ENCODE peak calls at places on chromosomes 3 and 15, in seven cellular contexts. W is kidney; B is CD8-positive, alpha-beta T cell; U is SK-N-SH; D is uterus; Z is hepatocyte; I is fibroblast of lung. H is an unnamed sample. For H3K4me1, the result is how much of the 10 kb centered on the place peaks cover.

GRCh38 chr3:132773071-132773619 is 50.9 kb upstream of the NPHP3 start:
- DNase-seq in W (no peak), B (no peak), U (no peak), D (no peak), Z (no peak), I (peak), H (no peak)

GRCh38 chr3:113668015-113668414 is 28.4 kb downstream of the USF3 start:
- DNase-seq in W (no peak), B (no peak), U (no peak), D (no peak), Z (no peak), I (peak), H (no peak)

GRCh38 chr3:23938657-23939056 is 6.4 kb upstream of the NR1D2 start:
- DNase-seq in W (no peak), B (no peak), U (peak), D (no peak), Z (no peak), I (no peak), H (no peak)

GRCh38 chr3:55647086-55647485 is 160.0 kb upstream of the WNT5A start:
- DNase-seq in W (no peak), B (no peak), U (no peak), D (no peak), Z (no peak), I (no peak), H (no peak)

GRCh38 chr3:51501833-51502561 is 2.2 kb upstream of the DCAF1 start:
- DNase-seq in W (peak), B (peak), U (peak), D (peak), Z (peak), I (peak), H (peak)

GRCh38 chr3:45832691-45833090 is 9.2 kb downstream of the LZTFL1 start:
- DNase-seq in W (no peak), B (no peak), U (peak), D (no peak), Z (peak), I (no peak), H (no peak)

GRCh38 chr3:13795816-13796215 is 84.1 kb downstream of the WNT7A start:
- DNase-seq in W (no peak), B (no peak), U (no peak), D (no peak), Z (no peak), I (no peak), H (no peak)

GRCh38 chr3:24220859-24221657 is 273.6 kb downstream of the THRB start:
- DNase-seq in W (no peak), B (no peak), U (no peak), D (peak), Z (peak), I (peak), H (no peak)

GRCh38 chr3:55571913-55572312 is 84.8 kb upstream of the WNT5A start:
- DNase-seq in W (peak), B (no peak), U (no peak), D (no peak), Z (peak), I (peak), H (peak)

GRCh38 chr15:48721061-48721810 is 75.7 kb upstream of the FBN1 start:
- DNase-seq in W (no peak), B (no peak), U (no peak), D (no peak), Z (no peak), I (peak), H (no peak)

GRCh38 chr3:121942116-121942786 is 48.0 kb downstream of the SLC15A2 start:
- DNase-seq in W (no peak), B (no peak), U (no peak), D (no peak), Z (no peak), I (no peak), H (no peak)

GRCh38 chr15:56844892-56845291 is 73.6 kb upstream of the TCF12 start:
- DNase-seq in W (no peak), B (no peak), U (no peak), D (no peak), Z (no peak), I (no peak), H (no peak)

GRCh38 chr3:14472471-14473351 is 67.4 kb downstream of the GRIP2 start:
- DNase-seq in W (peak), B (no peak), U (no peak), D (peak), Z (peak), I (peak), H (no peak)

GRCh38 chr3:155026999-155027591 is 53.0 kb upstream of the MME start:
- DNase-seq in W (no peak), B (no peak), U (no peak), D (no peak), Z (no peak), I (peak), H (no peak)

GRCh38 chr15:59232476-59232875 is 25.8 kb downstream of the LDHAL6B start:
- DNase-seq in W (no peak), B (no peak), U (no peak), D (no peak), Z (no peak), I (peak), H (no peak)

GRCh38 chr3:53293867-53294266 is 38.0 kb upstream of the TKT start:
- DNase-seq in W (no peak), B (no peak), U (no peak), D (no peak), Z (no peak), I (no peak), H (no peak)

GRCh38 chr15:31265871-31266711 is 60.5 kb upstream of the KLF13 start:
- DNase-seq in W (peak), B (peak), U (peak), D (peak), Z (no peak), I (no peak), H (no peak)

GRCh38 chr15:57597431-57597830 is 5.7 kb downstream of the MYZAP start:
- DNase-seq in W (no peak), B (no peak), U (no peak), D (no peak), Z (no peak), I (no peak), H (no peak)

GRCh38 chr3:45884368-45885201 is 1.8 kb upstream of the CCR9 start:
- DNase-seq in W (no peak), B (no peak), U (no peak), D (no peak), Z (no peak), I (no peak), H (no peak)

GRCh38 chr15:68347392-68347791 is 69.8 kb downstream of the FEM1B start:
- DNase-seq in W (no peak), B (no peak), U (no peak), D (no peak), Z (peak), I (peak), H (no peak)

GRCh38 chr3:196641278-196642058 is 2.0 kb downstream of the NRROS start:
- DNase-seq in W (peak), B (no peak), U (no peak), D (no peak), Z (no peak), I (no peak), H (no peak)

GRCh38 chr3:26921054-26921453 is 298.5 kb downstream of the LRRC3B start:
- DNase-seq in W (no peak), B (no peak), U (no peak), D (no peak), Z (no peak), I (no peak), H (no peak)

GRCh38 chr15:38189651-38190280 is 62.9 kb upstream of the SPRED1 start:
- DNase-seq in W (no peak), B (no peak), U (no peak), D (no peak), Z (no peak), I (peak), H (no peak)

GRCh38 chr3:72154391-72155300 is 369.7 kb upstream of the PROK2 start:
- DNase-seq in W (no peak), B (no peak), U (no peak), D (peak), Z (peak), I (peak), H (no peak)

GRCh38 chr3:126025116-126025729 is 56.2 kb downstream of the ROPN1B start:
- DNase-seq in W (no peak), B (peak), U (no peak), D (no peak), Z (no peak), I (no peak), H (no peak)

GRCh38 chr3:122247825-122248185 is 64.3 kb downstream of the CASR start:
- DNase-seq in W (peak), B (no peak), U (no peak), D (no peak), Z (no peak), I (peak), H (no peak)

DNA sequence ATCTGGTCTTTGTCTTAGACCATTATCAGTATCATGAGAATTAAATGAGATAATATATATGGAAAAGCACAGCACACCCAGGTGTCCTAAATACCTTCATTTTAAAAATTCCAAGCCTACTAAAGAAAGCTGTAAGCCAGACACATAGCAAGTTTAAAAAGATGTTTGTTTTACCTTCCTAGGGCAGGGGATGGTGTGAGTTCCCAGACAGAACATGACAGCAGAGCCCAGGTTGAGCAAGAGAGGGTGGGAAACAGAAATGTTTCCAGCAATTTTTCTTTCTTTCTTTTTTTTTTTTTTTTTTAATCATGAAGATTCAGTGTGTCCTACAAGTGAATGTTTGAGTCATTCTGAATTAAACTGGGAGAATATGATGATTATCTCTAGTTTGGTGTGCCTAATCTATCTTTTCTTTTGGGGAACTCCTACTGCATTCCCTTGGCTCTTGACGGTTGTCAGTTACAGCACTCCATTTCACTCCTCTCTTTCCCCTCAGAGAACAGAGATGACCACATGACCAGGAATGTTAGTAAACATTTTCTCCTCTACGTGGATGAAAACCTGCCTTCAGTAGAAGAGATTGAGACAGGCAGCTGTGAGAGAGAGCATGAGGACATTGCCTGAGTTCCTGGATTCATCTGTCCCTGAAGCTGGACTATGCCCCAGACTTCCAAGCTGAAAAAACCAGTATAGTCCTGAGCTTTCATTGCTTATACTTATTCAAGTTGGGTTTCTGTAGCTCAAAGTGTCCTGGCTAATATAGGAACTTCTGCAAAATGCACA is 54.5 kb upstream of the ARL14 start:
- DNase-seq in W (no peak), B (no peak), U (no peak), D (no peak), Z (peak), I (peak), H (no peak)
- TF ChIP-seq CTCF in W (no peak), B (no peak), U (no peak), D (no peak), Z (no peak), I (no peak), H (no peak)

GRCh38 chr3:149534671-149535394 is 60.3 kb downstream of the TM4SF4 start:
- DNase-seq in W (no peak), B (no peak), U (no peak), D (no peak), Z (no peak), I (peak), H (no peak)
- H3K4me1 ChIP-seq in W (under half), B (under half), U (under half), D (under half), Z (under half), I (under half), H (under half)

GRCh38 chr3:177195941-177196472 is 1.3 kb downstream of the TBL1XR1 start:
- DNase-seq in W (no peak), B (no peak), U (no peak), D (no peak), Z (no peak), I (no peak), H (peak)

GRCh38 chr3:177196473-177197040 is 725 bp downstream of the TBL1XR1 start:
- DNase-seq in W (no peak), B (peak), U (peak), D (peak), Z (peak), I (peak), H (peak)

GRCh38 chr3:177195242-177195940 is 1.9 kb downstream of the TBL1XR1 start:
- DNase-seq in W (no peak), B (no peak), U (peak), D (peak), Z (peak), I (peak), H (no peak)

GRCh38 chr3:177193706-177194268 is 3.5 kb downstream of the TBL1XR1 start:
- DNase-seq in W (no peak), B (no peak), U (no peak), D (no peak), Z (no peak), I (no peak), H (no peak)

DNA sequence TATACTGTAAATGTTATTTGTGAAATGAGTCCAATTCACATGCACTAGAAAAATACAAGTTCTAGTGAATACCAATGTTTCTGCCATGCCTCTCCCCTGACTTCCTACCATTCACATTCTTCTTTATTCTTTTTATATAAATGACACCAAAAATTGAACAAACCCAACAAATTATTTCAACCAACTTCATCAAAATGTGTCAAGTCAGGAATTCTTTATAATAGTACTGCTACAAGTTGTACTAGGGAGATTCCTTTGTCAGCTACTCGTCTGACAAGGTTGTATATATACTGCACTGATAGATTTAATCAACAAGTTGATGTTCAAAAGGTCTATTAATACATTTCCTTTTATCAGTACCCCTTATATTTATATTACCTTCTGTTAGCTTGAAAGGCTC is 3.0 kb downstream of the TBL1XR1 start:
- DNase-seq in W (no peak), B (no peak), U (no peak), D (no peak), Z (no peak), I (no peak), H (no peak)
- H3K4me3 ChIP-seq in W (peak), B (peak), U (no peak), D (no peak), Z (peak), I (peak), H (no peak)

GRCh38 chr3:190281308-190282051 is 40.8 kb downstream of the CLDN1 start:
- DNase-seq in W (no peak), B (no peak), U (no peak), D (no peak), Z (no peak), I (no peak), H (peak)

DNA sequence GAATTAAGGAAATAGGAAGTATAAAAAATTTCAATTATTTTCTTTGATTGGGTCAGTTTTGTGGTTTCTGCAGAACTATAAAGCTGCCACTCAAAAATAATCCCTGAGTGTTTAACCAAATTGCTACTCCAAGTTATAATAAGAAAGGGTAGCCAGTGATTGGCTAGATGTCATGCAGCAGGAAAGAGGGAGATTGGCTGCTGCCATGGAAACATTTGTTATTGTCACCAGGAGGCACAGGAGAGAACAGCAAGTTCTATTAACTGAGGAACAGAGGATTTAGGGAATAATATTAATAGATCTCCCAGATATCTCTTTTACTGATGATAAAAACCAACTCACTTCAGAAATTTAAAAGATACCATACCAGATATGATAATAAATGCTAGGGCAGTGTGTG is 42.6 kb downstream of the CLDN1 start:
- DNase-seq in W (no peak), B (no peak), U (no peak), D (no peak), Z (no peak), I (no peak), H (no peak)
- TF ChIP-seq CTCF in W (no peak), B (no peak), U (no peak), D (no peak), Z (no peak), I (no peak), H (no peak)

GRCh38 chr3:164377466-164377865 is 700.8 kb downstream of the SI start:
- DNase-seq in W (no peak), B (no peak), U (no peak), D (no peak), Z (no peak), I (peak), H (no peak)

GRCh38 chr3:164375538-164375937 is 702.8 kb downstream of the SI start:
- DNase-seq in W (no peak), B (no peak), U (no peak), D (no peak), Z (no peak), I (no peak), H (no peak)

GRCh38 chr3:164370970-164371369 is 707.3 kb downstream of the SI start:
- DNase-seq in W (no peak), B (no peak), U (no peak), D (no peak), Z (no peak), I (no peak), H (no peak)

GRCh38 chr3:164380156-164380555 is 698.1 kb downstream of the SI start:
- DNase-seq in W (no peak), B (no peak), U (no peak), D (no peak), Z (no peak), I (no peak), H (no peak)

GRCh38 chr3:164375995-164376394 is 702.3 kb downstream of the SI start:
- DNase-seq in W (no peak), B (no peak), U (no peak), D (no peak), Z (no peak), I (no peak), H (no peak)
- H3K4me1 ChIP-seq in W (under half), B (under half), U (under half), D (under half), Z (under half), I (under half), H (under half)

DNA sequence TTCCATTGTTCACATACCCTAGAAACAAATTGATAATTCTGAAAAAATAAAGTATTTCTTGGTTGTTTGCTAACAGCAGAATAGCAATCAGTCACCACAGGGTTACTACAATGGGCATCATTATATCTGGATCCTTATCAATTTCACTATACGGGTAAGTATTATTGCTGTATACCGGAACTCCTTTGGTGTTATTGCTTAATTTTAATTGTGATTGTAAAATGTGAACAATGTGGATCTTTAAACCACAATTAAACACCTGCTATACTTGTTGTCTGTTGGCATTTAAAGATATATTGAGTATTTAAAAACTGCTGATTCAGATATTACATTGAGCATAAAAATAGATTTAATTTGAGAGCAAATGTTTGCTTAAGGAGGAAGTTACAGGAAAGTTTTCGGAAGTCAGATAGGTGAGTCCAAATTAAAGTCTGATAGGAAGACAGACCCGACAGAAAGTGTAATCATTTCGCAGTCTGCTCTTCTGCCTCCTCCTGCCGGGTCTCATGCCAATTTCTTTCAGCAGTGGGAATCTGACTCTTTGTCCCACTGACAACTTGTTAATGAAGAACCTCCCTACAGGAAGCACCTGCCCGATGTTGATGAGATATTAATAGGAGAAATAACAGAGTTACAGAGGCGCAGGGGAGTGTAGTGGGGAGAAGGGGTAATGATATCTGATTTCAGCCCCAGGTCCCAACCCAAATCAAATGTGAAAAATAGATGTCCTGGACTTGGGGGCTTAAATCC is 169.8 kb upstream of the TBC1D5 start:
- DNase-seq in W (no peak), B (no peak), U (no peak), D (no peak), Z (no peak), I (no peak), H (no peak)
- H3K4me3 ChIP-seq in W (no peak), B (no peak), U (no peak), D (no peak), Z (no peak), I (no peak), H (no peak)

GRCh38 chr15:70810916-70811578 is 42.9 kb downstream of the LARP6 start:
- DNase-seq in W (no peak), B (no peak), U (no peak), D (no peak), Z (no peak), I (no peak), H (no peak)
- TF ChIP-seq CTCF in W (no peak), B (no peak), U (no peak), D (no peak), Z (no peak), I (no peak), H (no peak)

H was measured in pancreas.